ENCODE peak calls at places on chromosomes 12 and 14, in seven cellular contexts. W is GM23338, L is H9, I is A549, J is aorta, E is transverse colon, X is hepatocyte. S is an unnamed sample.

GRCh38 chr14:101810897-101811620 is 49.5 kb downstream of the PPP2R5C start:
- DNase-seq in J (no peak), W (no peak), E (no peak), L (no peak), I (no peak), X (no peak), S (no peak)

GRCh38 chr12:112906712-112907414 is at the start of gene OAS1:
- DNase-seq in J (no peak), I (peak; percentile 79), X (peak; percentile 78), W (no peak), E (peak; percentile 68), L (no peak), S (no peak)

GRCh38 chr12:20314325-20314724 is 54.0 kb upstream of the PDE3A start:
- DNase-seq in X (no peak), J (no peak), W (peak; percentile 13), E (no peak), I (no peak), L (no peak), S (no peak)

GRCh38 chr12:121579190-121579791 is 1.5 kb downstream of the KDM2B start:
- DNase-seq in X (peak; percentile 56), E (peak; percentile 54), L (peak; percentile 46), I (no peak), J (peak; percentile 79), W (peak; percentile 73), S (peak; percentile 47)

GRCh38 chr12:49055978-49056754 is 4.4 kb downstream of the KMT2D start:
- DNase-seq in W (peak; percentile 81), E (peak; percentile 68), X (peak; percentile 68), L (peak; percentile 75), I (peak; percentile 83), J (no peak), S (no peak)

GRCh38 chr12:25082628-25083027 is 112.3 kb downstream of the DNAI7 start:
- DNase-seq in L (no peak), X (no peak), I (no peak), J (no peak), E (no peak), W (no peak), S (no peak)

GRCh38 chr14:57382283-57382682 is 8.1 kb upstream of the NAA30 start:
- DNase-seq in J (no peak), W (no peak), I (peak; percentile 38), X (no peak), E (no peak), L (no peak), S (no peak)

GRCh38 chr14:90886297-90886830 is 70.1 kb upstream of the TTC7B start:
- DNase-seq in X (no peak), E (no peak), J (no peak), L (no peak), W (peak; percentile 7), I (no peak), S (no peak)

GRCh38 chr12:51926064-51926632 is 18.8 kb downstream of the ACVRL1 start:
- DNase-seq in E (no peak), L (no peak), X (no peak), I (no peak), J (no peak), W (no peak), S (no peak)

GRCh38 chr12:58106185-58106584 is 164.8 kb downstream of the ATP23 start:
- DNase-seq in I (no peak), W (no peak), L (no peak), J (no peak), E (no peak), X (no peak), S (no peak)

GRCh38 chr12:101039848-101040531 is 170.0 kb downstream of the SLC5A8 start:
- DNase-seq in J (no peak), L (no peak), X (peak; percentile 59), E (no peak), W (no peak), I (no peak), S (no peak)

GRCh38 chr14:95533391-95533821 is 1.4 kb upstream of the GLRX5 start:
- DNase-seq in J (no peak), W (peak; percentile 21), E (no peak), X (peak; percentile 42), L (no peak), I (peak; percentile 20), S (no peak)

GRCh38 chr12:1360812-1361211 is 233.6 kb downstream of the FBXL14 start:
- DNase-seq in I (peak; percentile 30), J (no peak), W (no peak), E (no peak), L (no peak), X (no peak), S (no peak)

GRCh38 chr12:107091989-107092641 is 1.2 kb downstream of the CRY1 start:
- DNase-seq in J (no peak), X (peak; percentile 91), W (peak; percentile 91), L (peak; percentile 73), E (peak; percentile 20), I (peak; percentile 98), S (peak; percentile 38)

GRCh38 chr14:104802913-104803184 is 1.9 kb downstream of the ZBTB42 start:
- DNase-seq in W (no peak), E (no peak), L (no peak), I (no peak), X (no peak), J (no peak), S (no peak)

GRCh38 chr12:101713059-101713682 is 15.7 kb downstream of the CHPT1 start:
- DNase-seq in E (peak; percentile 56), W (no peak), X (peak; percentile 49), L (no peak), J (no peak), I (no peak), S (no peak)

GRCh38 chr12:2240390-2240789 is 187.6 kb downstream of the CACNA1C start:
- DNase-seq in E (no peak), I (no peak), W (no peak), L (no peak), X (no peak), J (no peak), S (no peak)

GRCh38 chr12:131869871-131870418 is 24.5 kb upstream of the ULK1 start:
- DNase-seq in X (no peak), L (no peak), I (peak; percentile 87), W (no peak), J (no peak), E (no peak), S (no peak)

GRCh38 chr12:21818627-21819026 is 44.1 kb upstream of the KCNJ8 start:
- DNase-seq in I (no peak), X (no peak), J (no peak), L (no peak), E (no peak), W (no peak), S (no peak)

GRCh38 chr12:89326260-89327040 is 25.9 kb downstream of the DUSP6 start:
- DNase-seq in I (no peak), L (no peak), W (peak; percentile 49), X (no peak), E (no peak), J (no peak), S (no peak)

GRCh38 chr12:1936406-1937320 is 18.2 kb upstream of the CACNA2D4 start:
- DNase-seq in E (peak; percentile 87), J (peak; percentile 93), L (peak; percentile 22), I (peak; percentile 71), W (no peak), X (peak; percentile 70), S (peak; percentile 63)

DNA sequence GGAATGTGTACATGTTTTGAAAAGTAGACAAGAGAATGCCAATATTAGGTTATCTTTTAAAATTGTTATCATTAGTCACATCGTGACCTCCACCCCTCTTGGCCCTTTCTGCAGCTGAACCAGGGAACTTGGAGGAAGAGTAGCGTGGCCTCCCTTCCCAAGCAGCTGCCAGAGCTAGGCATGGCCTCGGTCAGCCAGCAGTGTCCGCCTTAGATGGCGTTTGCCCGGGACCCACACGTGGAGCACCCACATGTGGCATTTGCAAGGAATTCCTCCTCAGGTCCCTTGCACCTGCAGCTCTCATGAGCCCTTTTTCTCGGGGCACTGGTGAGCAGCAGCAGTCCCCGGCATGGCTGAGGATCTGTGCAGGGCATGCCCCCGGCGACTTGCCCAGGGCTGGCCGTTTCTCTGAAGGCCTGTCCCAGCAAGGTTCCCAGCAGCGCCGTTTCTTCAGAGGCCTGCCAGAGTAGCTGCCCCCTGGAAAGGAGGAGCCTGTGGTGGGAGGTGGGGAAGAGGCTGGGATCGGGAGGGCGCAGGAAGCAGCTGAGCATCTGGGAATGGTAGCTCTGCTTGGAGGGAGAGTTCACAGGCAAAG is 10.8 kb downstream of the JDP2 start:
- DNase-seq in I (no peak), J (no peak), E (no peak), W (no peak), L (peak; percentile 32), X (no peak), S (no peak)
- H3K27ac ChIP-seq in I (no peak overlapping the region), J (no peak overlapping the region), E (no peak overlapping the region), W (no peak overlapping the region), L (no peak overlapping the region), X (no peak overlapping the region), S (no peak overlapping the region)

GRCh38 chr14:100288382-100289185 is 17.7 kb downstream of the SLC25A29 start:
- DNase-seq in W (no peak), L (no peak), J (peak; percentile 54), X (no peak), I (no peak), E (no peak), S (no peak)
- H3K4me1 ChIP-seq in W (peaks cover 13% of the 10 kb centered on the region), L (no peaks in the 10 kb centered on the region), J (no peaks in the 10 kb centered on the region), X (peaks cover 2% of the 10 kb centered on the region), I (peaks cover 9% of the 10 kb centered on the region), E (peaks cover 11% of the 10 kb centered on the region), S (peaks cover 53% of the 10 kb centered on the region)

DNA sequence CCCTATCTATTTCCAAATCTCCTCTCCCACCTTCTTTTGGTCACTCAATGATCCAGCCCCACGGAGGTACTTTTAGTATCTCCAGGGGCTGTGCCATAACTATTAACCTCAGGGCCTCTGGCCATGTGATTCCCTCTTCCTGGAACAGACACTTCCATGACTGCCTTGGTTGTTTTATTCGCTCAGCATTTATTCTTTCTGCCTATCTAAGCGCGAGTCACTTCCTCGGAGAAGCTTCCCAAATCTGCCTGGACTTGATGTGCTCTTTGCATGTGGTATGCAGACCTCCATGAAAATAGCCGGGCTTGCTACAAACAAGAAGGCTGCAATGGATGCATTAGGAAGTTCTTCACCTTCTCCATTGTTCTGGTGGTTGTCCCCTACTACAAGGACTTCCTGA is 939.0 kb upstream of the TMEM132C start:
- DNase-seq in J (no peak), X (no peak), E (no peak), I (no peak), W (no peak), L (no peak), S (no peak)
- H3K27ac ChIP-seq in J (no peak overlapping the region), X (no peak overlapping the region), E (no peak overlapping the region), I (no peak overlapping the region), W (no peak overlapping the region), L (no peak overlapping the region), S (no peak overlapping the region)

DNA sequence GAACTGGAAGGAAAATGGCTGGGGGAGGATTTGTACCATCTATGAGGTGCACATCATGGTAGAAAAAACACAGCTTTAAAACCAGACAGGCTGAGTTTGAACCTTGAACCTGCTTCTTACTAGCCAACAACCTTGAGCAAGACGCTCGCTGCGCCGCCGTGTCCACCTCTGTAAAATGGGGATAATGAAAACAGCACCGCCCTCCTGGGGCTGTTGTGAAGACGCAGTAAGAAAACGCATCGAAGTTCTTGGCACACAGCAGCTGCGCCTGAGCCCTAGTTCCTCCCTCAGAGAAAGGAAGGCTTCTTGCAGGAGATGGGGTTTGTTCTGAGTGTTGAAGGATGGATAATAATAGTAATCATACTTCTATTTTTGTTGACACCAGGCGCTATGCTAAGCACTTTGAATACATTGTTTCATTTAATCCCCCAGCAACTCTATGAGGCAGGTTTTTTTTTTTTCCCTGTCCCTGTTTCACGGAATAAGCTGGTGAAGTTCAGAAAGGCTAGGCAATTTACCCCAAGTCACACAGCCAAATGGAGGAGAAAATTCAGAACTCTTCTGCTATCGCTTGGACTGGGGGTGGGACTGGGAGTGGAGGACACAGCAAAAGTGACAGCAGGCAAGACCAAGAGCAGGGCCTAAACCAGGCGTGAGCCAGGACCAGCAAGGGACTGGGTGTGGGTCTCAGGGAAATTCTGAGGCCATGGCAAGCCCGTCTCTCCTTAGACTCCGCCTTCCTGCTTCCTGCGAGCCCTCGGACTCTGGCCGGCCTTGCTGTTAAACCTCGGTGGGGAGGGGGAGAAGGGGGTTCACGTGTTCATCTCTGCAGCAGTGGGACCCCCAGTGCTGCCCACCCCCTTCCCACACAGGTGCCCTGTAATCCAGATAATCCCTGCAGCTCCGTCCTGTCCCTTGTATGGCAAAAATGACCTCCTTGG is 97.5 kb downstream of the LRRC74A start:
- DNase-seq in I (no peak), J (no peak), X (no peak), E (no peak), W (peak; percentile 71), L (no peak), S (no peak)
- H3K4me1 ChIP-seq in I (peaks cover 65% of the 10 kb centered on the region), J (no peaks in the 10 kb centered on the region), X (peaks cover 45% of the 10 kb centered on the region), E (peaks cover 19% of the 10 kb centered on the region), W (peaks cover 84% of the 10 kb centered on the region), L (peaks cover 29% of the 10 kb centered on the region), S (peaks cover 89% of the 10 kb centered on the region)